ENCODE peak calls at places on chromosomes 2 and 18, in seven cellular contexts. I is HepG2, V is sigmoid colon, X is stomach, R is transverse colon, T is right lobe of liver, Y is uterus. N is an unnamed sample.

GRCh38 chr2:112938904-112939303 is 27.9 kb downstream of the IL37 start:
- DNase-seq in I (no peak), V (no peak), X (peak), R (no peak), T (no peak), Y (no peak), N (no peak)

GRCh38 chr18:26655614-26656400 is 107.5 kb upstream of the KCTD1 start:
- DNase-seq in I (no peak), V (peak), X (peak), R (peak), T (peak), Y (peak), N (peak)

GRCh38 chr18:23828426-23828825 is 139.2 kb downstream of the LAMA3 start:
- DNase-seq in I (peak), V (no peak), X (no peak), R (no peak), T (no peak), Y (no peak), N (no peak)

GRCh38 chr2:222309766-222310165 is 11.0 kb upstream of the PAX3 start:
- DNase-seq in I (no peak), V (no peak), X (no peak), R (no peak), T (no peak), Y (no peak), N (no peak)

GRCh38 chr2:11398710-11399109 is 54.3 kb upstream of the ROCK2 start:
- DNase-seq in I (no peak), V (no peak), X (peak), R (peak), T (no peak), Y (no peak), N (no peak)

GRCh38 chr2:187206071-187206470 is 242.0 kb downstream of the CALCRL start:
- DNase-seq in I (no peak), V (no peak), X (no peak), R (no peak), T (no peak), Y (no peak), N (no peak)

GRCh38 chr2:127108090-127108523 is 1.2 kb upstream of the BIN1 start:
- DNase-seq in I (no peak), V (peak), X (no peak), R (no peak), T (no peak), Y (peak), N (no peak)

GRCh38 chr2:71844967-71845366 is 302.7 kb downstream of the CYP26B1 start:
- DNase-seq in I (no peak), V (no peak), X (no peak), R (no peak), T (no peak), Y (no peak), N (peak)

GRCh38 chr2:234483568-234484251 is 13.2 kb downstream of the ARL4C start:
- DNase-seq in I (no peak), V (peak), X (no peak), R (peak), T (no peak), Y (no peak), N (no peak)

GRCh38 chr18:54647176-54647575 is 56.1 kb downstream of the DYNAP start:
- DNase-seq in I (peak), V (no peak), X (no peak), R (peak), T (no peak), Y (no peak), N (peak)

GRCh38 chr2:11932053-11932512 is 185.7 kb downstream of the LPIN1 start:
- DNase-seq in I (no peak), V (no peak), X (no peak), R (no peak), T (no peak), Y (no peak), N (no peak)

GRCh38 chr2:81650048-81650971 is 1345.8 kb upstream of the LRRTM1 start:
- DNase-seq in I (no peak), V (no peak), X (no peak), R (no peak), T (no peak), Y (no peak), N (no peak)

DNA sequence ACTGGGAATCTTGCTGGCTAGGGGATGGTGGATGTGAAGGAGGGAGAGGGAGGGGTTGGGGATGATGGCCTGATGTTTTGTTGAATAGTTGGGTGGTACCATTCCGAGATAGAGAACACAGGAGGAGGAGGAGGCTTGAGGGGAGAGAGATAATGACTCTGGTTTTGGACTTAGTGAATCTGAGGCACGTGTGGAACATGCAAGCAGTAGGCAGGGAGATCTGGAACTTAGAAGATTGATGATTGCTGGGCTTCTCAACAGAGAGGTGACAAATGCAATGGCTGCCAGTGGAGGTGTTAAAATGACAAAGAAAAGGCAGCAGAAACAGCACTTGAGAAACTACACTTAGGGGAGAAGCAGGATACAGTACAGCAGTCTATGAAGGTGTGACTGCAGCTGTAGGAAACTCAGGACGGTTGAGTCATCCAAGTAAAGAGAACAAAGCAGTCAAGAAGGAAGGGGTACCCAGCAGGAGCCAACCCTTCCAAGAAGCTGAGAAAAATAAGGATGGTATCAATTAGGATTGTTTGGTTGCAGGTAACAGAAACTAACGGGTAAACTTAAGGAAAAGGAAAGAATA is 221.4 kb upstream of the FBXO11 start:
- DNase-seq in I (no peak), V (no peak), X (no peak), R (no peak), T (no peak), Y (no peak), N (no peak)
- TF ChIP-seq POLR2A in I (no peak), V (no peak), X (no peak), R (no peak), T (no peak), Y (no peak), N (no peak)

GRCh38 chr2:30448308-30448707 is 1.3 kb downstream of the LCLAT1 start:
- DNase-seq in I (no peak), V (no peak), X (no peak), R (no peak), T (no peak), Y (no peak), N (no peak)

GRCh38 chr2:30450025-30450424 is 3.0 kb downstream of the LCLAT1 start:
- DNase-seq in I (no peak), V (no peak), X (no peak), R (no peak), T (no peak), Y (no peak), N (no peak)

GRCh38 chr2:30445266-30445821 is 1.7 kb upstream of the LCLAT1 start:
- DNase-seq in I (no peak), V (no peak), X (no peak), R (no peak), T (no peak), Y (no peak), N (no peak)

GRCh38 chr2:30446602-30447148 is 371 bp upstream of the LCLAT1 start:
- DNase-seq in I (no peak), V (no peak), X (no peak), R (no peak), T (no peak), Y (no peak), N (no peak)

GRCh38 chr2:30447149-30448045 is at the start of gene LCLAT1:
- DNase-seq in I (peak), V (peak), X (peak), R (peak), T (peak), Y (peak), N (peak)
- TF ChIP-seq POLR2A in I (peak), V (no peak), X (no peak), R (no peak), T (no peak), Y (no peak), N (no peak)

GRCh38 chr2:67645280-67646255 is 248.4 kb downstream of the ETAA1 start:
- DNase-seq in I (no peak), V (no peak), X (no peak), R (no peak), T (no peak), Y (no peak), N (no peak)

GRCh38 chr2:67646714-67647333 is 249.7 kb downstream of the ETAA1 start:
- DNase-seq in I (no peak), V (no peak), X (no peak), R (no peak), T (no peak), Y (no peak), N (no peak)

GRCh38 chr2:67652679-67653078 is 255.5 kb downstream of the ETAA1 start:
- DNase-seq in I (no peak), V (no peak), X (no peak), R (no peak), T (no peak), Y (no peak), N (no peak)

GRCh38 chr2:67650292-67651133 is 253.4 kb downstream of the ETAA1 start:
- DNase-seq in I (peak), V (peak), X (peak), R (peak), T (peak), Y (peak), N (peak)

GRCh38 chr2:67649331-67650071 is 252.4 kb downstream of the ETAA1 start:
- DNase-seq in I (no peak), V (peak), X (no peak), R (no peak), T (no peak), Y (peak), N (no peak)
- TF ChIP-seq POLR2A in I (no peak), V (no peak), X (no peak), R (no peak), T (no peak), Y (no peak), N (no peak)

GRCh38 chr2:235554385-235554784 is 60.5 kb downstream of the AGAP1 start:
- DNase-seq in I (no peak), V (no peak), X (no peak), R (no peak), T (no peak), Y (no peak), N (no peak)
- TF ChIP-seq POLR2A in I (no peak), V (no peak), X (no peak), R (no peak), T (no peak), Y (no peak), N (no peak)

GRCh38 chr2:240298316-240298790 is 137.1 kb upstream of the GPC1 start:
- DNase-seq in I (no peak), V (no peak), X (no peak), R (no peak), T (no peak), Y (no peak), N (no peak)

GRCh38 chr2:240296104-240296406 is 139.4 kb upstream of the GPC1 start:
- DNase-seq in I (no peak), V (no peak), X (peak), R (no peak), T (no peak), Y (no peak), N (no peak)

GRCh38 chr2:240297553-240298315 is 137.7 kb upstream of the GPC1 start:
- DNase-seq in I (no peak), V (no peak), X (no peak), R (no peak), T (no peak), Y (no peak), N (no peak)

GRCh38 chr2:240295256-240296103 is 140.0 kb upstream of the GPC1 start:
- DNase-seq in I (no peak), V (no peak), X (peak), R (no peak), T (no peak), Y (no peak), N (no peak)

GRCh38 chr2:240296611-240297552 is 138.6 kb upstream of the GPC1 start:
- DNase-seq in I (no peak), V (no peak), X (peak), R (no peak), T (no peak), Y (no peak), N (no peak)
- TF ChIP-seq POLR2A in I (no peak), V (no peak), X (no peak), R (no peak), T (no peak), Y (no peak), N (no peak)